ENCODE peak calls at places on chromosomes 3 and 15, in six cellular contexts. T, A, O, I, N and W are unnamed samples.
A peak's percentile ranks its signal among the peaks of the same experiment; 100 is the strongest.

GRCh38 chr3:160200328-160200727 is 24.9 kb upstream of the C3orf80 start:
- DNase-seq in N (no peak), T (no peak), O (no peak), A (no peak), I (no peak), W (no peak)

GRCh38 chr15:59244337-59244736 is 37.7 kb downstream of the LDHAL6B start:
- DNase-seq in I (no peak), A (no peak), N (no peak), O (no peak), T (no peak), W (no peak)

GRCh38 chr3:38878650-38879049 is 62.6 kb upstream of the SCN10A start:
- DNase-seq in I (no peak), N (no peak), T (no peak), O (no peak), A (no peak), W (no peak)

GRCh38 chr3:175336406-175337133 is 477.4 kb downstream of the NAALADL2 start:
- DNase-seq in N (no peak), I (no peak), A (no peak), T (no peak), O (no peak), W (no peak)

GRCh38 chr3:11364181-11364580 is 92.0 kb downstream of the ATG7 start:
- DNase-seq in N (no peak), A (no peak), T (no peak), I (no peak), O (no peak), W (no peak)

GRCh38 chr3:149654188-149654601 is 3.6 kb downstream of the WWTR1 start:
- DNase-seq in N (no peak), T (no peak), I (no peak), O (no peak), A (no peak), W (no peak)

GRCh38 chr3:30630238-30631030 is 24.0 kb downstream of the TGFBR2 start:
- DNase-seq in A (no peak), T (no peak), I (no peak), O (no peak), N (no peak), W (no peak)

GRCh38 chr3:26558257-26558656 is 64.3 kb upstream of the LRRC3B start:
- DNase-seq in O (no peak), I (no peak), T (no peak), N (no peak), A (no peak), W (no peak)

GRCh38 chr15:90419738-90420487 is 31.9 kb downstream of the IQGAP1 start:
- DNase-seq in N (no peak), O (no peak), A (no peak), T (no peak), I (no peak), W (peak; percentile 64)

GRCh38 chr3:101065962-101066361 is 72.7 kb upstream of the ABI3BP start:
- DNase-seq in I (no peak), O (no peak), T (no peak), N (peak; percentile 4), A (no peak), W (no peak)

GRCh38 chr3:25424238-25425013 is 3.6 kb upstream of the RARB start:
- DNase-seq in T (no peak), O (no peak), N (no peak), A (no peak), I (no peak), W (no peak)

GRCh38 chr15:88255496-88256171 is 905 bp downstream of the NTRK3 start:
- DNase-seq in N (no peak), T (peak; percentile 28), O (peak; percentile 43), A (no peak), I (no peak), W (no peak)

GRCh38 chr3:154015307-154015706 is 105.9 kb upstream of the ARHGEF26 start:
- DNase-seq in A (no peak), O (no peak), I (no peak), N (no peak), T (no peak), W (no peak)

GRCh38 chr3:159364511-159364910 is 562.7 kb downstream of the MFSD1 start:
- DNase-seq in A (no peak), T (no peak), N (no peak), I (no peak), O (no peak), W (no peak)

GRCh38 chr3:138051946-138052802 is 42.2 kb downstream of the CLDN18 start:
- DNase-seq in N (peak; percentile 28), I (no peak), A (no peak), O (peak; percentile 61), T (no peak), W (no peak)

GRCh38 chr3:110157221-110157620 is 819.9 kb upstream of the DPPA4 start:
- DNase-seq in N (no peak), T (no peak), I (no peak), O (no peak), A (no peak), W (no peak)

GRCh38 chr3:7630925-7631324 is 770.0 kb downstream of the GRM7 start:
- DNase-seq in N (no peak), O (peak; percentile 24), A (peak; percentile 30), I (peak; percentile 62), T (peak; percentile 27), W (no peak)

GRCh38 chr15:30649952-30650929 is 24.3 kb downstream of the ARHGAP11B start:
- DNase-seq in T (no peak), A (no peak), O (no peak), I (no peak), N (no peak), W (no peak)

GRCh38 chr3:122355612-122356011 is 27.4 kb downstream of the MIX23 start:
- DNase-seq in I (no peak), T (no peak), O (no peak), N (no peak), A (no peak), W (no peak)

GRCh38 chr15:58684751-58685150 is 64.8 kb downstream of the ADAM10 start:
- DNase-seq in N (no peak), O (no peak), A (no peak), I (no peak), T (no peak), W (no peak)

GRCh38 chr3:188264231-188265213 is 110.6 kb downstream of the LPP start:
- DNase-seq in N (peak; percentile 29), A (no peak), O (no peak), I (peak; percentile 79), T (peak; percentile 48), W (peak; percentile 79)

GRCh38 chr3:46442591-46443530 is 21.8 kb downstream of the LTF start:
- DNase-seq in N (peak; percentile 10), I (no peak), O (no peak), A (no peak), T (peak; percentile 50), W (peak; percentile 28)

GRCh38 chr3:14508505-14508819 is 31.7 kb downstream of the GRIP2 start:
- DNase-seq in O (no peak), A (no peak), T (no peak), N (no peak), I (no peak), W (no peak)

GRCh38 chr3:14463330-14464216 is 61.2 kb downstream of the SLC6A6 start:
- DNase-seq in O (no peak), T (no peak), I (no peak), A (no peak), N (no peak), W (no peak)

GRCh38 chr3:46104706-46105105 is 77.4 kb upstream of the XCR1 start:
- DNase-seq in T (no peak), A (no peak), I (no peak), O (no peak), N (no peak), W (no peak)

GRCh38 chr15:88376574-88377174 is 90.5 kb downstream of the MRPL46 start:
- DNase-seq in O (no peak), T (no peak), I (no peak), A (no peak), N (no peak), W (no peak)

GRCh38 chr3:46478341-46478740 is 13.6 kb upstream of the LTF start:
- DNase-seq in I (no peak), O (no peak), T (no peak), N (no peak), A (no peak), W (no peak)

GRCh38 chr3:114447950-114448479 is 154.2 kb downstream of the TIGIT start:
- DNase-seq in A (no peak), T (no peak), O (no peak), N (no peak), I (no peak), W (no peak)

DNA sequence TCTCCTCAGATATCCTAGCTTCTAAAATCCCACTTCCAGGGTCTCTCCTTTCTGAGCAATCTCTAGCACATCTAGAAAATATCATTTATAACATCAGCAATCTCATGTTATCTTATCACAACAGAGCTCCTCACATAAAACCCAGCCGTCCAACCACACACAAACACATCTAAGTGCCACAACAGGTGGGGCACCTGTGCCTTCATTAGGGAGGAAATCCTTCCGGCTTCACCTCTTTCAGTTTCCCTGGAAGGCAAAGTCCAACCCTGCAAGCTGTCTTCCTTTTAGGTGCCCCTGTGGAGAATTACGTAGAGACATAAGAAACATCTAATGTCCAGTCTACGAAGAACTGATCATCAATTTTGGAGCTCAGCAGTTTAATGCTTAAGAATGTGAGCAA is 1.6 kb downstream of the ZDHHC3 start:
- DNase-seq in A (no peak), O (no peak), T (no peak), I (no peak), N (no peak), W (no peak)
- TF ChIP-seq POLR2A in A (no peak), O (no peak), T (no peak), I (no peak), N (no peak), W (no peak)

GRCh38 chr3:126927846-126928245 is 55.1 kb upstream of the PLXNA1 start:
- DNase-seq in T (no peak), N (no peak), I (no peak), A (no peak), O (no peak), W (no peak)
- H3K27me3 ChIP-seq in T (no peaks in the 10 kb centered on the region), N (no peaks in the 10 kb centered on the region), I (no peaks in the 10 kb centered on the region), A (no peaks in the 10 kb centered on the region), O (no peaks in the 10 kb centered on the region), W (no peaks in the 10 kb centered on the region)

GRCh38 chr3:53032609-53033008 is 13.3 kb downstream of the SFMBT1 start:
- DNase-seq in N (no peak), A (no peak), O (no peak), T (no peak), I (no peak), W (no peak)
- H3K27ac ChIP-seq in N (no peak overlapping the region), A (no peak overlapping the region), O (no peak overlapping the region), T (no peak overlapping the region), I (no peak overlapping the region), W (no peak overlapping the region)

GRCh38 chr3:10006048-10006761 is 19.6 kb upstream of the EMC3 start:
- DNase-seq in O (no peak), T (no peak), A (no peak), N (peak; percentile 43), I (peak; percentile 15), W (no peak)

GRCh38 chr3:10000686-10001085 is 14.0 kb upstream of the EMC3 start:
- DNase-seq in I (no peak), A (no peak), N (no peak), T (no peak), O (peak; percentile 54), W (no peak)

GRCh38 chr3:10004506-10004905 is 17.9 kb upstream of the EMC3 start:
- DNase-seq in O (no peak), T (no peak), N (no peak), A (no peak), I (peak; percentile 39), W (no peak)

GRCh38 chr3:10004960-10005564 is 18.4 kb upstream of the EMC3 start:
- DNase-seq in A (no peak), N (peak; percentile 87), I (peak; percentile 7), T (no peak), O (no peak), W (no peak)

GRCh38 chr3:10002951-10003350 is 16.3 kb upstream of the EMC3 start:
- DNase-seq in N (no peak), A (no peak), O (no peak), I (peak; percentile 21), T (no peak), W (no peak)
- TF ChIP-seq POLR2A in N (no peak), A (no peak), O (no peak), I (no peak), T (no peak), W (no peak)